ENCODE peak calls at places on chromosomes 2 and 18, in seven cellular contexts. T, E, P, Y, H, O and D are unnamed samples.

GRCh38 chr18:74084184-74084583 is 63.5 kb downstream of the FBXO15 start:
- DNase-seq in T (no peak), Y (no peak), O (no peak), H (no peak), P (no peak), E (no peak), D (no peak)

GRCh38 chr2:24313744-24314632 is 46.3 kb downstream of the ITSN2 start:
- DNase-seq in O (no peak), T (no peak), E (no peak), H (no peak), Y (no peak), P (no peak), D (no peak)

GRCh38 chr2:228771306-228771705 is 499.8 kb downstream of the PID1 start:
- DNase-seq in Y (peak), P (no peak), E (no peak), H (no peak), O (no peak), T (no peak), D (no peak)

GRCh38 chr2:110099036-110099420 is 16.6 kb downstream of the MALL start:
- DNase-seq in H (no peak), O (no peak), P (no peak), T (no peak), E (no peak), Y (no peak), D (no peak)

GRCh38 chr2:40877734-40878288 is 425.9 kb upstream of the SLC8A1 start:
- DNase-seq in E (no peak), P (no peak), H (no peak), O (no peak), T (no peak), Y (no peak), D (no peak)

GRCh38 chr2:219445220-219445631 is 10.6 kb downstream of the SPEG start:
- DNase-seq in O (no peak), H (no peak), P (no peak), E (no peak), T (no peak), Y (no peak), D (no peak)

GRCh38 chr18:35732134-35732533 is 150.6 kb downstream of the GALNT1 start:
- DNase-seq in E (no peak), H (no peak), Y (no peak), O (no peak), T (no peak), P (no peak), D (no peak)

GRCh38 chr2:157672129-157672528 is 43.5 kb upstream of the ACVR1C start:
- DNase-seq in T (no peak), Y (no peak), E (no peak), P (no peak), H (no peak), O (no peak), D (no peak)

GRCh38 chr2:139720056-139720455 is 939.9 kb upstream of the NXPH2 start:
- DNase-seq in P (no peak), E (no peak), O (no peak), H (no peak), T (no peak), Y (no peak), D (no peak)

GRCh38 chr2:231866450-231866849 is 59.7 kb downstream of the NPPC start:
- DNase-seq in T (no peak), O (no peak), H (no peak), Y (no peak), E (no peak), P (no peak), D (no peak)

GRCh38 chr18:74994502-74995403 is 214.2 kb downstream of the PTGR3 start:
- DNase-seq in P (no peak), O (no peak), T (no peak), Y (no peak), H (peak), E (no peak), D (no peak)

GRCh38 chr2:33457588-33458247 is 18.7 kb upstream of the RASGRP3 start:
- DNase-seq in O (no peak), T (no peak), E (no peak), Y (peak), P (no peak), H (no peak), D (no peak)

GRCh38 chr2:235024191-235024611 is 72.4 kb downstream of the SH3BP4 start:
- DNase-seq in H (no peak), T (no peak), E (no peak), O (no peak), P (no peak), Y (peak), D (no peak)

GRCh38 chr2:131039908-131040660 is 53.2 kb downstream of the FAM168B start:
- DNase-seq in P (no peak), H (no peak), Y (peak), E (no peak), T (no peak), O (no peak), D (peak)

GRCh38 chr2:207103132-207103531 is 62.6 kb downstream of the KLF7 start:
- DNase-seq in E (no peak), O (no peak), T (no peak), H (no peak), P (no peak), Y (no peak), D (no peak)

GRCh38 chr2:9941196-9941995 is 10.1 kb upstream of the GRHL1 start:
- DNase-seq in H (no peak), E (no peak), P (no peak), T (no peak), Y (no peak), O (no peak), D (no peak)

GRCh38 chr2:154247503-154247902 is 375.8 kb downstream of the GALNT13 start:
- DNase-seq in H (no peak), E (no peak), Y (no peak), O (no peak), T (no peak), P (no peak), D (no peak)

GRCh38 chr2:120161190-120161589 is 62.0 kb downstream of the TMEM185B start:
- DNase-seq in T (no peak), O (no peak), E (no peak), P (no peak), H (no peak), Y (no peak), D (no peak)

GRCh38 chr18:78602430-78602829 is 377.2 kb upstream of the SALL3 start:
- DNase-seq in Y (no peak), P (no peak), H (no peak), T (no peak), E (no peak), O (no peak), D (no peak)

GRCh38 chr18:8153887-8154583 is 455.2 kb upstream of the RAB12 start:
- DNase-seq in P (no peak), Y (no peak), T (no peak), O (no peak), E (no peak), H (no peak), D (no peak)

GRCh38 chr2:235005603-235006259 is 53.9 kb downstream of the SH3BP4 start:
- DNase-seq in H (peak), P (no peak), T (peak), O (peak), Y (no peak), E (peak), D (no peak)

GRCh38 chr2:197255550-197255949 is 55.0 kb downstream of the ANKRD44 start:
- DNase-seq in T (no peak), O (no peak), P (no peak), E (peak), Y (peak), H (peak), D (peak)

GRCh38 chr2:228681426-228681825 is 499.9 kb upstream of the SPHKAP start:
- DNase-seq in T (no peak), H (no peak), E (no peak), O (no peak), Y (no peak), P (no peak), D (no peak)

GRCh38 chr18:189254-189653 is 30.9 kb downstream of the USP14 start:
- DNase-seq in Y (no peak), P (no peak), O (no peak), E (no peak), H (no peak), T (no peak), D (no peak)

GRCh38 chr2:230671117-230671516 is 41.5 kb upstream of the CAB39 start:
- DNase-seq in T (no peak), H (no peak), P (no peak), O (no peak), Y (no peak), E (no peak), D (no peak)

GRCh38 chr2:167925775-167926174 is 321.6 kb downstream of the STK39 start:
- DNase-seq in T (no peak), H (no peak), E (no peak), Y (no peak), O (no peak), P (no peak), D (no peak)

GRCh38 chr18:31102020-31102684 is at the start of gene DSC2:
- DNase-seq in H (peak), E (peak), T (peak), O (no peak), P (no peak), Y (no peak), D (peak)

GRCh38 chr2:33022989-33023731 is 76.4 kb downstream of the LTBP1 start:
- DNase-seq in Y (no peak), T (no peak), H (no peak), E (no peak), P (peak), O (no peak), D (no peak)

GRCh38 chr2:130374587-130375290 is 18.9 kb downstream of the PTPN18 start:
- DNase-seq in O (no peak), P (no peak), Y (peak), T (no peak), H (no peak), E (no peak), D (no peak)

GRCh38 chr2:224930124-224930523 is 112.1 kb downstream of the DOCK10 start:
- DNase-seq in T (no peak), Y (no peak), H (no peak), E (no peak), O (no peak), P (no peak), D (no peak)
- TF ChIP-seq EP300 in T (no peak), Y (no peak), H (no peak), E (no peak), O (no peak), P (no peak), D (no peak)

GRCh38 chr18:23133860-23134779 is 1.2 kb upstream of the CABLES1 start:
- DNase-seq in H (peak), O (peak), T (no peak), P (peak), Y (no peak), E (peak), D (no peak)
- TF ChIP-seq POLR2A in H (no peak), O (no peak), T (no peak), P (no peak), Y (no peak), E (no peak), D (peak)

GRCh38 chr2:44777542-44777941 is 164.0 kb upstream of the SIX3 start:
- DNase-seq in T (no peak), P (no peak), O (no peak), H (peak), Y (no peak), E (no peak), D (no peak)

GRCh38 chr2:44774826-44775492 is 166.5 kb upstream of the SIX3 start:
- DNase-seq in E (no peak), H (no peak), Y (no peak), P (no peak), T (no peak), O (no peak), D (no peak)

GRCh38 chr2:44778221-44778654 is 163.3 kb upstream of the SIX3 start:
- DNase-seq in P (no peak), O (no peak), E (no peak), Y (no peak), H (no peak), T (no peak), D (no peak)

GRCh38 chr2:44778671-44779476 is 162.6 kb upstream of the SIX3 start:
- DNase-seq in T (no peak), Y (no peak), H (peak), E (no peak), O (no peak), P (no peak), D (peak)

DNA sequence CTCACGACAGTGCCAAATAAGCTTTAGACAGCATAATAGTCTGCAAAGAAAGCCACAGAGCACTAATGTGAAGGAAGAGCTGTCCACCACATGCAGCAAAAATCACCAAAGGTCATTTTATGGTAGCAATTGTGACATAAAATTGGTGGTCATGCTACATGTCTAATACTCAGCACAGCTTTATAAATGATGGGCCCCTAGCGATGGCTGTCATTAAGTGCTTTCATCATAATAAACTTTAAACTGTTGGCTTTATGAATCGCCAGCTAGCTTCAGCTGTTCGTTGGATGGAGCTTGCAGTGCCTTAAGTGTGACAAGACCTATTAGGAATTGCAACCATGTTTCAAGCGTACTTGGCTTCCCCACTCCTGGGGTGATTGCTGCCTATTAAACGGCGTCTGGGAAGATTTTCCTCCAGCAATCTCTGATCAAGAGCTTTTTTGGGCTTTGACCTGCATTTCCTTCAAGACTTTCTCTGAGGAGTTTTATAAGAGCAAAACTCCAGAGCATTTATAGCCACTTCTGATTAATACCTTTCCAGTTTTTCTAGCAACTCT is 164.5 kb upstream of the SIX3 start:
- DNase-seq in E (no peak), T (no peak), P (no peak), O (no peak), Y (no peak), H (no peak), D (no peak)
- TF ChIP-seq EP300 in E (no peak), T (no peak), P (no peak), O (no peak), Y (no peak), H (no peak), D (no peak)

DNA sequence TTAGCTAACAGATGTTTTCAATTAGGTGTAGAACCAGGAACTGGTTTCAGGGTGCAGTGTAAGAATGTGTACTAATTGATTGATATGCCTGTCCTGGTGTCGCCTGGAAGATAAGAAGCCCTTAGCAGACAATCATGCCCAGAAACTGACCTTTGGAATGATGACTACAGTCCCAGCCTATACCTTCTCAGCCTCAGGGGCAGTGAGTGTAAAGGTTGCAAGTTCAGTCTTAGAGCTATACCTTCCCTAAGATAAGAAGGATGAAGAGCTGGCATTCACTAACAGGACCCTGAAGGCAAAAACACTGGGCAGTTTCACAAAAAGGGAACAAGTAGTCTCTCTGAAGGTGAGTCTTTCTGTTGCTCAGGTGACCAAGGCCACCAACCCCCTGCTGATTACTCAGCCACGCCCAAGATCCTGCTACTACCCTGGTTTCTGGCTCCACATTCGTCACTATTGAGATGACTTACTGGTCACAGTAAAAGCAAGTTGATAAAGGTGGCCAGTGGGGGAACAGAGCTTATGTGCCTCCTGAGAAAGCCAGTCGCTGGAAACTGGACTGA is 71.4 kb downstream of the SPATS2L start:
- DNase-seq in H (peak), P (no peak), Y (no peak), T (no peak), E (peak), O (no peak), D (no peak)
- TF ChIP-seq POLR2A in H (peak), P (no peak), Y (no peak), T (no peak), E (no peak), O (no peak), D (no peak)

GRCh38 chr2:227310756-227311110 is 14.3 kb upstream of the MFF start:
- DNase-seq in O (no peak), Y (no peak), T (no peak), P (no peak), E (no peak), H (no peak), D (no peak)
- TF ChIP-seq EP300 in O (no peak), Y (no peak), T (no peak), P (no peak), E (no peak), H (no peak), D (no peak)

GRCh38 chr2:191679818-191680600 is 2.1 kb downstream of the NABP1 start:
- DNase-seq in T (no peak), Y (no peak), P (peak), O (no peak), E (no peak), H (no peak), D (no peak)
- TF ChIP-seq POLR2A in T (no peak), Y (no peak), P (no peak), O (no peak), E (no peak), H (peak), D (peak)

GRCh38 chr2:85355521-85355920 is 952 bp downstream of the ELMOD3 start:
- DNase-seq in P (no peak), E (no peak), O (no peak), H (no peak), Y (no peak), T (no peak), D (no peak)

GRCh38 chr2:85353876-85354285 is 447 bp downstream of the RETSAT start:
- DNase-seq in H (peak), T (peak), O (no peak), Y (peak), E (peak), P (peak), D (no peak)

GRCh38 chr2:85355073-85355410 is 473 bp downstream of the ELMOD3 start:
- DNase-seq in O (no peak), P (no peak), T (no peak), Y (no peak), E (no peak), H (no peak), D (no peak)

GRCh38 chr2:85356186-85356585 is 1.6 kb downstream of the ELMOD3 start:
- DNase-seq in P (no peak), E (no peak), H (no peak), O (no peak), Y (no peak), T (no peak), D (no peak)

DNA sequence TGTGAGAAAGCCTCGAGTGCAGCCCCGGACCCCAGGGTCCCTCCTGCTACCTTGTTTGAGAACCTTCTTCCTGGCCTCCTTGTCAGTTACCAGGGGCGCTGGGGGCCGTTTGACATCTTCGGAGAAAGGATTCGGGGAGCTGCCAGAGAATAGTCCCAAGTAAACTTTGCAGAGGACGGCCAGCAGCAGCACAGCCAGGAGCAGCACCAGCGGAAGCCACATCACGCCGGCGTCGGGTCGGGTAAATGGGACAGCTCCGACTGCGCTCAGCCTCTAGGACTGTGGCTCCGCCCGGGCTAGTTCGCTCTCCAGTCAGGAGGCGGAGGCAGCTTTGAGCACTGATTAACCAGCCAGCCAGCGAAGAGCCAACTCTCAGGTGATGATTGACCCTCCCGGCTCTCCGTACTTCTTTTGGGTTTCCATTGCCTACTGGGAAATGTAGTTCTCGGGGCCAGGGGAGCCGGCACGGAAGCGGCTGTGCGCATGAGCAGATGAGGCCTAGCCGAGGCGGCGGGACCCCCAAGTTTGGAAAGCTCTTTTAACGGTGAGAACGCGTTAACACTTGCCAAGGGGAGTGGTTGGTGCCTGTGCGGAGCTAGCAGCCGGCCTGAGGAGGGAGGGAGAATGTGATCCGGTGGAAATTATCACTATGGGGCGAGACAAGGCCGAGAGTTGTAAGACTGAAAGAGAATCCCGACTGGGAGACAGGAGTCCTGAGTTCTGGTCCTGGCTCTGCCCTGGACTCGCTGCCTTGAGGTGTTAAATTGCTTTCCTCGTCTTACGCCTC is at the start of the genes ELMOD3 and RETSAT:
- DNase-seq in T (peak), O (peak), H (peak), P (peak), E (peak), Y (peak), D (peak)
- TF ChIP-seq EP300 in T (no peak), O (no peak), H (no peak), P (no peak), E (no peak), Y (no peak), D (no peak)

DNA sequence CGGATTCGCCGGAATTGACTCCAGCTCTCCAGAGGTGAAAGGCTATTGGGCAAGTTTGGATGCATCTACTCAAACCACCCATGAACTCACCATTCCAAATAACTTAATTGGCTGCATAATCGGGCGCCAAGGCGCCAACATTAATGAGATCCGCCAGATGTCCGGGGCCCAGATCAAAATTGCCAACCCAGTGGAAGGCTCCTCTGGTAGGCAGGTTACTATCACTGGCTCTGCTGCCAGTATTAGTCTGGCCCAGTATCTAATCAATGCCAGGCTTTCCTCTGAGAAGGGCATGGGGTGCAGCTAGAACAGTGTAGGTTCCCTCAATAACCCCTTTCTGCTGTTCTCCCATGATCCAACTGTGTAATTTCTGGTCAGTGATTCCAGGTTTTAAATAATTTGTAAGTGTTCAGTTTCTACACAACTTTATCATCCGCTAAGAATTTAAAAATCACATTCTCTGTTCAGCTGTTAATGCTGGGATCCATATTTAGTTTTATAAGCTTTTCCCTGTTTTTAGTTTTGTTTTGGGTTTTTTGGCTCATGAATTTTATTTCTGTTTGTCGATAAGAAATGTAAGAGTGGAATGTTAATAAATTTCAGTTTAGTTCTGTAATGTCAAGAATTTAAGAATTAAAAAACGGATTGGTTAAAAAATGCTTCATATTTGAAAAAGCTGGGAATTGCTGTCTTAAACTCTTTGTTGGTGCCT is 1.4 kb downstream of the PCBP1 start:
- DNase-seq in E (no peak), T (no peak), H (no peak), P (no peak), O (no peak), Y (no peak), D (no peak)
- TF ChIP-seq POLR2A in E (no peak), T (no peak), H (no peak), P (no peak), O (no peak), Y (no peak), D (no peak)

GRCh38 chr2:179336782-179337534 is 72.3 kb upstream of the SESTD1 start:
- DNase-seq in O (peak), Y (no peak), E (no peak), P (no peak), T (no peak), H (no peak), D (no peak)
- TF ChIP-seq EP300 in O (no peak), Y (no peak), E (no peak), P (no peak), T (no peak), H (no peak), D (no peak)